ENCODE peak calls at places on chromosomes 4 and X, in eight cellular contexts. One of them, this sample, is unnamed.

GRCh38 chr4:25861422-25861926 is 1.3 kb downstream of the SEL1L3 start:
- DNase-seq in SK-N-SH: no peak
- DNase-seq in AG04449: no peak
- DNase-seq in bronchial epithelial cell: no peak
- DNase-seq in left lung: no peak
- DNase-seq in right lobe of liver: no peak
- DNase-seq in GM12865: no peak
- DNase-seq in cardiac muscle cell: no peak
- DNase-seq in this sample: peak

GRCh38 chrX:154488336-154489075 is 1.9 kb downstream of the SLC10A3 start:
- DNase-seq in SK-N-SH: no peak
- DNase-seq in AG04449: no peak
- DNase-seq in bronchial epithelial cell: no peak
- DNase-seq in left lung: no peak
- DNase-seq in right lobe of liver: no peak
- DNase-seq in GM12865: no peak
- DNase-seq in cardiac muscle cell: no peak
- DNase-seq in this sample: no peak

GRCh38 chrX:37787353-37787869 is 7.6 kb downstream of the CYBB start:
- DNase-seq in SK-N-SH: no peak
- DNase-seq in AG04449: no peak
- DNase-seq in bronchial epithelial cell: no peak
- DNase-seq in left lung: no peak
- DNase-seq in right lobe of liver: no peak
- DNase-seq in GM12865: peak
- DNase-seq in cardiac muscle cell: no peak
- DNase-seq in this sample: no peak

GRCh38 chrX:149650162-149650561 is 18.6 kb upstream of the TMEM185A start:
- DNase-seq in SK-N-SH: no peak
- DNase-seq in AG04449: no peak
- DNase-seq in bronchial epithelial cell: no peak
- DNase-seq in left lung: no peak
- DNase-seq in right lobe of liver: no peak
- DNase-seq in GM12865: no peak
- DNase-seq in cardiac muscle cell: no peak
- DNase-seq in this sample: no peak

GRCh38 chr4:23033796-23034195 is 341.1 kb downstream of the GBA3 start:
- DNase-seq in SK-N-SH: no peak
- DNase-seq in AG04449: peak
- DNase-seq in bronchial epithelial cell: no peak
- DNase-seq in left lung: no peak
- DNase-seq in right lobe of liver: no peak
- DNase-seq in GM12865: no peak
- DNase-seq in cardiac muscle cell: peak
- DNase-seq in this sample: peak

GRCh38 chr4:25923745-25924144 is 9.7 kb downstream of the SMIM20 start:
- DNase-seq in SK-N-SH: no peak
- DNase-seq in AG04449: no peak
- DNase-seq in bronchial epithelial cell: no peak
- DNase-seq in left lung: no peak
- DNase-seq in right lobe of liver: no peak
- DNase-seq in GM12865: no peak
- DNase-seq in cardiac muscle cell: peak
- DNase-seq in this sample: no peak

GRCh38 chr4:90951037-90951436 is 823.8 kb downstream of the CCSER1 start:
- DNase-seq in SK-N-SH: no peak
- DNase-seq in AG04449: no peak
- DNase-seq in bronchial epithelial cell: peak
- DNase-seq in left lung: no peak
- DNase-seq in right lobe of liver: no peak
- DNase-seq in GM12865: no peak
- DNase-seq in cardiac muscle cell: no peak
- DNase-seq in this sample: peak

GRCh38 chr4:80221161-80221560 is 23.9 kb downstream of the PRDM8 start:
- DNase-seq in SK-N-SH: no peak
- DNase-seq in AG04449: no peak
- DNase-seq in bronchial epithelial cell: no peak
- DNase-seq in left lung: no peak
- DNase-seq in right lobe of liver: no peak
- DNase-seq in GM12865: no peak
- DNase-seq in cardiac muscle cell: no peak
- DNase-seq in this sample: peak

DNA sequence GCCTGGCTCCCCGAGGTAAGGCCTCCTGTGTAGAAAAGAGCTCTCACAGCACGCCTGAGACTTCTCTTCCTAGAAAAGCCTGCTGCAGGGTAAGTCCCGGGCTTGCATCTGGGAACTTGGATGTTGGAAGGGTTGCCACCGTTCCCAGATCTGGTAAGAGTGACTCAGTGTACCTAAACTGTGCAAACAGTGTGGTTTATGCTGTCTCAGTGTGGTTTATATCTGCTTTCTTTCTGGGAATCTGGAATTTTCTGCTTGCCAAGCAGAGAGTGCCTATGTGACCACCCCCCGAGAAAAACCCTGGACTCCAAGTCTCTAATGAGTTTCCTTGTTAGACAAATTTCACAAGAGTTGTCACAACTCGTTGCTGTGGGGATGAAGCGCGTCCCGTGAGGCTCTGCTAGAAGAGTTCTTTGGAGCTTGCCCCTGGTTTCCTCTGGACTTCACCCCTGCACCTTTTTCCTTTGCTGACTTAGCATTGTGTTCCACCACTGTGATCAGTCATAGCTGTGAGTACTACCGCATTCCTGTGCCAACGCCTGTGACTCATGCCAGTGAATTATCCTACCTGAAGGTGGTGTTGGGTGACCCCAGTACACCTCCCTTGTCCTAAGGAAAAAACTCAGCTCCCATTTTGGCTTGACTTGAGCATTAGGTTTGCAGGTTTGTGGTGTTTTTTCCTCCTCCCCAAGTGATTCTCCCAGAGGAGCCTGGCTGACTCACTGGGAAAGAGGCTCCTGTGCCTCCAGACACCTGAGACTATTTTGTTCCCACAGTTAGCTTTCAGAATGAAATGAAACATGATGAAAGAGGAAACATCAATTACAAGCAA is 14.5 kb downstream of the SLC2A9 start:
- DNase-seq in SK-N-SH: no peak
- DNase-seq in AG04449: no peak
- DNase-seq in bronchial epithelial cell: peak
- DNase-seq in left lung: no peak
- DNase-seq in right lobe of liver: peak
- DNase-seq in GM12865: peak
- DNase-seq in cardiac muscle cell: no peak
- DNase-seq in this sample: peak
- TF ChIP-seq CTCF in SK-N-SH: no peak
- TF ChIP-seq CTCF in AG04449: no peak
- TF ChIP-seq CTCF in bronchial epithelial cell: peak
- TF ChIP-seq CTCF in left lung: no peak
- TF ChIP-seq CTCF in right lobe of liver: peak
- TF ChIP-seq CTCF in GM12865: no peak
- TF ChIP-seq CTCF in cardiac muscle cell: no peak
- TF ChIP-seq CTCF in this sample: no peak

GRCh38 chr4:61440306-61440705 is 240.2 kb downstream of the ADGRL3 start:
- DNase-seq in SK-N-SH: no peak
- DNase-seq in AG04449: no peak
- DNase-seq in bronchial epithelial cell: no peak
- DNase-seq in left lung: no peak
- DNase-seq in right lobe of liver: no peak
- DNase-seq in GM12865: no peak
- DNase-seq in cardiac muscle cell: no peak
- DNase-seq in this sample: no peak

GRCh38 chr4:61442936-61443335 is 242.8 kb downstream of the ADGRL3 start:
- DNase-seq in SK-N-SH: no peak
- DNase-seq in AG04449: no peak
- DNase-seq in bronchial epithelial cell: no peak
- DNase-seq in left lung: no peak
- DNase-seq in right lobe of liver: no peak
- DNase-seq in GM12865: no peak
- DNase-seq in cardiac muscle cell: no peak
- DNase-seq in this sample: no peak

GRCh38 chr4:61446957-61447356 is 246.8 kb downstream of the ADGRL3 start:
- DNase-seq in SK-N-SH: no peak
- DNase-seq in AG04449: no peak
- DNase-seq in bronchial epithelial cell: no peak
- DNase-seq in left lung: no peak
- DNase-seq in right lobe of liver: no peak
- DNase-seq in GM12865: no peak
- DNase-seq in cardiac muscle cell: no peak
- DNase-seq in this sample: no peak

GRCh38 chr4:61445374-61446063 is 245.4 kb downstream of the ADGRL3 start:
- DNase-seq in SK-N-SH: no peak
- DNase-seq in AG04449: no peak
- DNase-seq in bronchial epithelial cell: no peak
- DNase-seq in left lung: no peak
- DNase-seq in right lobe of liver: no peak
- DNase-seq in GM12865: no peak
- DNase-seq in cardiac muscle cell: no peak
- DNase-seq in this sample: no peak

GRCh38 chr4:61443813-61444510 is 243.8 kb downstream of the ADGRL3 start:
- DNase-seq in SK-N-SH: no peak
- DNase-seq in AG04449: no peak
- DNase-seq in bronchial epithelial cell: peak
- DNase-seq in left lung: no peak
- DNase-seq in right lobe of liver: no peak
- DNase-seq in GM12865: no peak
- DNase-seq in cardiac muscle cell: no peak
- DNase-seq in this sample: peak
- H3K4me3 ChIP-seq in SK-N-SH: no peak
- H3K4me3 ChIP-seq in AG04449: no peak
- H3K4me3 ChIP-seq in bronchial epithelial cell: no peak
- H3K4me3 ChIP-seq in left lung: no peak
- H3K4me3 ChIP-seq in right lobe of liver: no peak
- H3K4me3 ChIP-seq in GM12865: no peak
- H3K4me3 ChIP-seq in cardiac muscle cell: no peak
- H3K4me3 ChIP-seq in this sample: no peak

DNA sequence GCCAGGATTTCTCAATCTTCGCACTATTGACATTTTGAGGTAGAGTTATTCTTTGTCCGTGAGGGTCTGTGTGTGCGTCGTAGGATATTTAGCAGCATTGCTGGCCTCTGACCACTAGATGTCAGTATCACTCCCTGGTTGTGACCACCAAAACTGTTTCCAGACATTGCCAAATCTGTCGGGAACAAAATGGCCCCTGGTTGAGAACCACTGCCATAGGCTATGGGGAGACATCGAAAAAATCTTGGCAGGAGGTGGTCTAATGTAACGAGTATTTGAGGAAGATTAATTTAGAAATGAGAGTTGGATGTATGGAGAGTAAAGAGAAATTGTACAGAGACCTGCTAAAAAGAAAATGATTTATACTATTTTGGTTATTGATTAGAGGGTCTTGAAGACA is 108.4 kb downstream of the DOCK11 start:
- DNase-seq in SK-N-SH: peak
- DNase-seq in AG04449: no peak
- DNase-seq in bronchial epithelial cell: peak
- DNase-seq in left lung: no peak
- DNase-seq in right lobe of liver: peak
- DNase-seq in GM12865: peak
- DNase-seq in cardiac muscle cell: peak
- DNase-seq in this sample: peak
- TF ChIP-seq CTCF in SK-N-SH: peak
- TF ChIP-seq CTCF in AG04449: peak
- TF ChIP-seq CTCF in bronchial epithelial cell: peak
- TF ChIP-seq CTCF in left lung: peak
- TF ChIP-seq CTCF in right lobe of liver: peak
- TF ChIP-seq CTCF in GM12865: peak
- TF ChIP-seq CTCF in cardiac muscle cell: peak
- TF ChIP-seq CTCF in this sample: peak

DNA sequence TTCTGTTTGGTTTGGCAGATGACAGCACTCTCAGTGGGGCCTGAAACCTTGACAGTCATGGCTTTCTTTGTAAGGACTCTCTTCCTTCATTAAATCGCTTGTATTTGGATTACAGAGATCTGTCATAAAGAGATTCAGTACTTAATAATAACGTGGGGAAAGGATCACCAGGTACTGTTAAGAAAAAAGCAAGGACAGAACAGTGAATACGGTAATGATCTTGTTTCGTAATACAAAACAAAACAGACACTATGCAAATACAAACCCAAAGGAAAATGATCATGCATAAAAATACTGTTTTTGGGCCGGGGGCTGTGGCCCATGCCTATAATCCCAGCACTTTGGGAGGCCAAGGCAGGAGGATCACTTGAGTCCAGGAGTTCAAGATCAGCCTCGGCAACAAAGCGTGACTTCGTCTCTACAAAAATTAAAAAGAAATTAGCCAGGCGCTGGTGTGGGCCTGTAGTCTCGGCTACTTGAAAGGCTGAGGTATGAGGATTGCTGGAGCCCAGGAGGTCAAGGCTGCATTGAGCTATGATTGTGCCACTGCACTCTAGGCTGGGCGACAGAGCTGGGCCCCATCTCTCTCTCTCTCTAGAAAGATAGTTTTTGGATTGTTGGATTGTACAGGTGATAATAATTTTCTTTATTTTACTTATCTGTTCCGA is 64.6 kb downstream of the TRAPPC11 start:
- DNase-seq in SK-N-SH: no peak
- DNase-seq in AG04449: no peak
- DNase-seq in bronchial epithelial cell: no peak
- DNase-seq in left lung: no peak
- DNase-seq in right lobe of liver: no peak
- DNase-seq in GM12865: no peak
- DNase-seq in cardiac muscle cell: no peak
- DNase-seq in this sample: no peak
- H3K4me3 ChIP-seq in SK-N-SH: no peak
- H3K4me3 ChIP-seq in AG04449: no peak
- H3K4me3 ChIP-seq in bronchial epithelial cell: no peak
- H3K4me3 ChIP-seq in left lung: no peak
- H3K4me3 ChIP-seq in right lobe of liver: no peak
- H3K4me3 ChIP-seq in GM12865: peak
- H3K4me3 ChIP-seq in cardiac muscle cell: no peak
- H3K4me3 ChIP-seq in this sample: no peak

GRCh38 chr4:159271857-159272256 is 169.0 kb downstream of the RAPGEF2 start:
- DNase-seq in SK-N-SH: no peak
- DNase-seq in AG04449: no peak
- DNase-seq in bronchial epithelial cell: peak
- DNase-seq in left lung: no peak
- DNase-seq in right lobe of liver: no peak
- DNase-seq in GM12865: no peak
- DNase-seq in cardiac muscle cell: no peak
- DNase-seq in this sample: no peak
- TF ChIP-seq CTCF in SK-N-SH: no peak
- TF ChIP-seq CTCF in AG04449: no peak
- TF ChIP-seq CTCF in bronchial epithelial cell: no peak
- TF ChIP-seq CTCF in left lung: no peak
- TF ChIP-seq CTCF in right lobe of liver: no peak
- TF ChIP-seq CTCF in GM12865: no peak
- TF ChIP-seq CTCF in cardiac muscle cell: no peak
- TF ChIP-seq CTCF in this sample: no peak

GRCh38 chrX:140503230-140503585 is 1.7 kb downstream of the SOX3 start:
- DNase-seq in SK-N-SH: peak
- DNase-seq in AG04449: no peak
- DNase-seq in bronchial epithelial cell: no peak
- DNase-seq in left lung: no peak
- DNase-seq in right lobe of liver: no peak
- DNase-seq in GM12865: no peak
- DNase-seq in cardiac muscle cell: no peak
- DNase-seq in this sample: peak
- H3K4me3 ChIP-seq in SK-N-SH: no peak
- H3K4me3 ChIP-seq in AG04449: no peak
- H3K4me3 ChIP-seq in bronchial epithelial cell: no peak
- H3K4me3 ChIP-seq in left lung: no peak
- H3K4me3 ChIP-seq in right lobe of liver: no peak
- H3K4me3 ChIP-seq in GM12865: no peak
- H3K4me3 ChIP-seq in cardiac muscle cell: peak
- H3K4me3 ChIP-seq in this sample: peak

GRCh38 chrX:131262738-131263679 is 26.1 kb downstream of the IGSF1 start:
- DNase-seq in SK-N-SH: no peak
- DNase-seq in AG04449: no peak
- DNase-seq in bronchial epithelial cell: peak
- DNase-seq in left lung: no peak
- DNase-seq in right lobe of liver: peak
- DNase-seq in GM12865: peak
- DNase-seq in cardiac muscle cell: peak
- DNase-seq in this sample: no peak
- TF ChIP-seq CTCF in SK-N-SH: peak
- TF ChIP-seq CTCF in AG04449: no peak
- TF ChIP-seq CTCF in bronchial epithelial cell: peak
- TF ChIP-seq CTCF in left lung: no peak
- TF ChIP-seq CTCF in right lobe of liver: peak
- TF ChIP-seq CTCF in GM12865: peak
- TF ChIP-seq CTCF in cardiac muscle cell: no peak
- TF ChIP-seq CTCF in this sample: peak